ENCODE peak calls at places on chromosomes 6 and 20, in four cellular contexts. One of them, this sample, is unnamed.

GRCh38 chr6:128492386-128492785 is 28.0 kb downstream of the PTPRK start:
- DNase-seq in GM23248: no peak
- DNase-seq in mammary epithelial cell: peak; percentile 55
- DNase-seq in neural progenitor cell: no peak
- DNase-seq in this sample: no peak

GRCh38 chr6:22300287-22300998 is 3.6 kb upstream of the PRL start:
- DNase-seq in GM23248: no peak
- DNase-seq in mammary epithelial cell: no peak
- DNase-seq in neural progenitor cell: no peak
- DNase-seq in this sample: no peak

GRCh38 chr20:20827992-20828597 is 115.7 kb upstream of the RALGAPA2 start:
- DNase-seq in GM23248: no peak
- DNase-seq in mammary epithelial cell: no peak
- DNase-seq in neural progenitor cell: no peak
- DNase-seq in this sample: no peak

GRCh38 chr6:141133346-141133745 is 999.4 kb upstream of the GJE1 start:
- DNase-seq in GM23248: no peak
- DNase-seq in mammary epithelial cell: no peak
- DNase-seq in neural progenitor cell: no peak
- DNase-seq in this sample: no peak

GRCh38 chr6:157045831-157046454 is 268.8 kb downstream of the ARID1B start:
- DNase-seq in GM23248: peak; percentile 78
- DNase-seq in mammary epithelial cell: peak; percentile 50
- DNase-seq in neural progenitor cell: peak; percentile 49
- DNase-seq in this sample: no peak

GRCh38 chr6:123524781-123525180 is 112.0 kb downstream of the TRDN start:
- DNase-seq in GM23248: no peak
- DNase-seq in mammary epithelial cell: no peak
- DNase-seq in neural progenitor cell: no peak
- DNase-seq in this sample: no peak

GRCh38 chr6:162833776-162834175 is 106.0 kb downstream of the PACRG start:
- DNase-seq in GM23248: no peak
- DNase-seq in mammary epithelial cell: no peak
- DNase-seq in neural progenitor cell: no peak
- DNase-seq in this sample: no peak

GRCh38 chr20:3739054-3739925 is 6.8 kb downstream of the HSPA12B start:
- DNase-seq in GM23248: no peak
- DNase-seq in mammary epithelial cell: no peak
- DNase-seq in neural progenitor cell: no peak
- DNase-seq in this sample: no peak

GRCh38 chr6:90483116-90483839 is 103.6 kb downstream of the MAP3K7 start:
- DNase-seq in GM23248: peak; percentile 79
- DNase-seq in mammary epithelial cell: peak; percentile 32
- DNase-seq in neural progenitor cell: no peak
- DNase-seq in this sample: peak; percentile 34

GRCh38 chr6:36858407-36858981 is 16.1 kb downstream of the PPIL1 start:
- DNase-seq in GM23248: peak; percentile 53
- DNase-seq in mammary epithelial cell: no peak
- DNase-seq in neural progenitor cell: no peak
- DNase-seq in this sample: peak; percentile 81

GRCh38 chr6:144087789-144088426 is 7.5 kb downstream of the SF3B5 start:
- DNase-seq in GM23248: no peak
- DNase-seq in mammary epithelial cell: no peak
- DNase-seq in neural progenitor cell: no peak
- DNase-seq in this sample: no peak

GRCh38 chr6:7111095-7111690 is 3.4 kb downstream of the RREB1 start:
- DNase-seq in GM23248: no peak
- DNase-seq in mammary epithelial cell: no peak
- DNase-seq in neural progenitor cell: no peak
- DNase-seq in this sample: no peak

GRCh38 chr6:7107578-7108195 is at the start of gene RREB1:
- DNase-seq in GM23248: peak; percentile 87
- DNase-seq in mammary epithelial cell: peak; percentile 57
- DNase-seq in neural progenitor cell: peak; percentile 68
- DNase-seq in this sample: peak; percentile 83

GRCh38 chr6:7108964-7109836 is 1.4 kb downstream of the RREB1 start:
- DNase-seq in GM23248: peak; percentile 92
- DNase-seq in mammary epithelial cell: peak; percentile 58
- DNase-seq in neural progenitor cell: peak; percentile 59
- DNase-seq in this sample: peak; percentile 68

GRCh38 chr6:7108196-7108963 is 619 bp downstream of the RREB1 start:
- DNase-seq in GM23248: peak; percentile 81
- DNase-seq in mammary epithelial cell: peak; percentile 58
- DNase-seq in neural progenitor cell: peak; percentile 77
- DNase-seq in this sample: peak; percentile 85

DNA sequence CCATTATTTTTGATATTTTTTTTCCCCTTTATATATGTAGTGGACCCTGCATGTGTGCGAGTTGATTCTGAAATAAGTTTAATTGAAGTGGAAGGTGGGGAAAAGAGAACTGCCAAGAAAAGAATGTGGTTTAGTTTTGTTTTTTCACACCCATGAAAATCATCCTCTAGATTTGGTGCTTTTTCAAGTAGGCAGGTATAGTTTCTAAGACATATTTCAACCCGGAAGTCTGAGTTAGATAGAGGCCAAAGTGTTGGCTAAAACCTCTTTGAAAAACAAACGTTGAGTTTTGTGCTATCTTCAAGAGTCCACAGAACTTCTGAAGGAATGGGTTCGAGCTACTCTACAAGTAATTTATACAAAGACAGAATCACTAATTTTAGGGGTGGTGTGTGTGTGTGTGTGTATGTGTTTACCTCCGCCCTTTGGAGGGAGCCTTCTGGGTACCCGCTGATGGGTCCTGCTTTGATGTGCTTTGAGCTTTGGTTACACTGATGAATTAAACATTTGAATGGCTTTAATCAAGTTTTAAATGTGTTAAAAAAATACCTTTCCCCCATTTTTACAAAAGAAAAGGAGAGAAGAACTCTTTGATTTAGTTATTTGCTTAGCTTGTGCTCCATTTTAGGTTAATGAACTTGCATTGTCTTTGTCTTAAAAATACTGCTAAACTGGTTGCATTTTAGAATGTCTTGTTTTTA is 2.5 kb downstream of the RREB1 start:
- DNase-seq in GM23248: no peak
- DNase-seq in mammary epithelial cell: no peak
- DNase-seq in neural progenitor cell: no peak
- DNase-seq in this sample: no peak
- H3K9ac ChIP-seq in GM23248: peak overlapping the region; percentile 91
- H3K9ac ChIP-seq in mammary epithelial cell: peak overlapping the region; percentile 45
- H3K9ac ChIP-seq in neural progenitor cell: no peak overlapping the region
- H3K9ac ChIP-seq in this sample: no peak overlapping the region

DNA sequence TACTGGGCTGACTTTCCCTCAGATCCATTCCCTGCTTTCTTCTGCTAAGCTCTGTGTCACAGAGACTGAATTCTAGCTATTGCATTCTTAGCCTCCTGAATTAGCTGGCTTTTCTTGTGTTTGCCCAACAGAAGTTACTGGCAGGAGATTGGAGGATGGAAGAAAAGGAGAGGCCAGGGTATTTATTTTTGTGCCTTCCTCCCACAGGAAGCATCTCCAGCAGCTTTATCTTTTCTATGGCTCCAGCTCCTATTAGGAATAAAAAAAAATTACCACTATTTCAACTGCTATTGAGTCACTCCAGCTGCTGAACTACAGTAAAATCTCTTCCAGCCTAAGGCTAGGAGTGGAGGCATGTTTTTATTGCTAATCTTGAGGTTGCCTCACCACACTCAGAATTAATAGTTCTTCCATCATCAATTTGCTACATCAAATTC is 492.4 kb downstream of the RFPL4B start:
- DNase-seq in GM23248: peak; percentile 88
- DNase-seq in mammary epithelial cell: peak; percentile 42
- DNase-seq in neural progenitor cell: peak; percentile 20
- DNase-seq in this sample: no peak
- H3K9ac ChIP-seq in GM23248: no peak overlapping the region
- H3K9ac ChIP-seq in mammary epithelial cell: no peak overlapping the region
- H3K9ac ChIP-seq in neural progenitor cell: no peak overlapping the region
- H3K9ac ChIP-seq in this sample: no peak overlapping the region

DNA sequence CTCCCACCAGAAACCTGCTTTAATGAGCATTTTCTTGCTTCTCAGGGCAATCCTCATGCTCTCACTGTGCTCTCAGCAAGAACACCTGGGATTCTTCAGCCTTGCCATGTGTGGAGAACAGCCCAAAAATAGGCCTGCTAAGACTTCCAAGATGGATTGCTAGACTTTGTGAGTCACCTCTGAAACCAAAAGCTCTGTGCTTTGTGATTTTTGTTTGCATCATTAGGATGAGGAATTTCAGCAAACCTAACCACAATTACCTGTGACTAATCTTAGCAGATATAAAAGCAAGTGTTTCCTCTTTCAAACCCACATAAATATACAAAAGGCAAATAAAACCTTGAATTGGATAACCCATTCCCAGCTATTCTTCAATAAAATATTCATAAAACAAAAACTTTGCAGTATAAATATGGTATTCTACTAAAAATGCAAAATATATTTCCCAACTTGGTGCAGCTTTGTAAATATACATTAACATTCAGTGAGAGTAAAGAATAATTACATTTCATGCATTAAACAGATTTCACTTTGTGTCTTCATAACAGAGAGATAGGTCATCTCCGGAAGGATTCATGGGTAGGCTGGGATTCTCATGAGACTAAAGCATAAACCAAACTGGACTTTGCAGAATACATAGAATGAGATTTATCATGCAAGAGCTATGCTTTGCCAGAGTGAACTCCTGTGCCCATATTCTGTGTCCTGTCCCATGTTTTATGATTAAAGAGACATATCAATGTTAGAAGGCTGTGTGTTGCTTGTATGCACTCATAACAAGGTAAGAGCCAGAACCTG is 33.5 kb downstream of the TPBG start:
- DNase-seq in GM23248: peak; percentile 95
- DNase-seq in mammary epithelial cell: peak; percentile 96
- DNase-seq in neural progenitor cell: no peak
- DNase-seq in this sample: no peak
- H3K9ac ChIP-seq in GM23248: no peak overlapping the region
- H3K9ac ChIP-seq in mammary epithelial cell: no peak overlapping the region
- H3K9ac ChIP-seq in neural progenitor cell: no peak overlapping the region
- H3K9ac ChIP-seq in this sample: no peak overlapping the region

DNA sequence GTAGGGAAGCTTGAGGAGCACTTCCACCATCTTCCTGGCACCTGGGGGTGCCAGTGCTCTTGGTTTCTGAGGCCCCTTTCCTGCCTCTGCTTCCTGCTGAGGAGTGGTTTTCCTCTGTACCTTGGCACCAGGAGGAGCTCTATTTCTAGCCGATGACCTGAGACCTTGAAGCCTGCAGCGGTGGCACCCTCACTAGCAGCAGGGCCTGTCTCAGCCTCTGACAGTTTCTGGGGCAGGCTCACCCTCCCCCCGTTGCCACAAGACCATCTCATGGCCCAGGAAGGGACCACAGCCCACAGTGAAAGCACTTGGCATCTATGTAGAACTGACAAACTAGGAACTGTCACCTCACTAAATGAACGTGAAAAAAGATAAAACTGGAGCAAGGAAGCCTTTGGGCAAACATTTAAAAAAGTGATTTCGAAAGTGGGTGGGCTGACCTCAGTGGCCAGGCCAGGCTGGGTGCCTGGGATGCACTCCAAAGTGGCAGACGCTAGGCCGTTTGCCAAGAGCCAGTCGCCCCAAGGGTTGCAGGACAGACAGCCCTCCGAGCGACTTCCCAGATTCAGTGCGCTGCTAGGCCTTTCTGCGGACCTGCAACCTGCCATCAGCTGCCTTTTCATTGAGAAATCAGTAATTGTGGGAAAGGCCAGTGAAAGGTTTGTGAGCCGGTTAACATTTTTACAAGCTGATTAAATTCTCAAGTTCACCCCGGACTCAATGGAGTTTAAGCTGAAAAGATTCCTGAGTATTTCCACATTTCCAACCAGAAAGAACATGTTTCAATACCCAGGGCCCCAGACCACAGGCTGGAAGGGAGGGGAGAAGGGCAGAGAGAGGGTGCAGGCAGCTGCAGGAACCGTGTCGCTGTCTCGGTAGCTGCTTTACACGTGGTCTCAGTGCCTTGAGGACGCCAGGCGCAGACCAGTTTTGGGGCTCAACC is 303.7 kb downstream of the ESR1 start:
- DNase-seq in GM23248: no peak
- DNase-seq in mammary epithelial cell: peak; percentile 26
- DNase-seq in neural progenitor cell: no peak
- DNase-seq in this sample: no peak
- H3K9ac ChIP-seq in GM23248: no peak overlapping the region
- H3K9ac ChIP-seq in mammary epithelial cell: no peak overlapping the region
- H3K9ac ChIP-seq in neural progenitor cell: no peak overlapping the region
- H3K9ac ChIP-seq in this sample: no peak overlapping the region

GRCh38 chr20:42986143-42986773 is 203.4 kb downstream of the PTPRT start:
- DNase-seq in GM23248: no peak
- DNase-seq in mammary epithelial cell: peak; percentile 16
- DNase-seq in neural progenitor cell: no peak
- DNase-seq in this sample: no peak

GRCh38 chr20:42985628-42986027 is 204.1 kb downstream of the PTPRT start:
- DNase-seq in GM23248: no peak
- DNase-seq in mammary epithelial cell: no peak
- DNase-seq in neural progenitor cell: no peak
- DNase-seq in this sample: no peak

GRCh38 chr20:42987376-42988114 is 202.2 kb downstream of the PTPRT start:
- DNase-seq in GM23248: no peak
- DNase-seq in mammary epithelial cell: no peak
- DNase-seq in neural progenitor cell: no peak
- DNase-seq in this sample: no peak
- H3K9ac ChIP-seq in GM23248: no peak overlapping the region
- H3K9ac ChIP-seq in mammary epithelial cell: no peak overlapping the region
- H3K9ac ChIP-seq in neural progenitor cell: no peak overlapping the region
- H3K9ac ChIP-seq in this sample: no peak overlapping the region

GRCh38 chr6:121848523-121849255 is 413.2 kb downstream of the GJA1 start:
- DNase-seq in GM23248: no peak
- DNase-seq in mammary epithelial cell: no peak
- DNase-seq in neural progenitor cell: no peak
- DNase-seq in this sample: no peak

GRCh38 chr6:121856296-121856695 is 420.9 kb downstream of the GJA1 start:
- DNase-seq in GM23248: peak; percentile 30
- DNase-seq in mammary epithelial cell: no peak
- DNase-seq in neural progenitor cell: no peak
- DNase-seq in this sample: no peak

GRCh38 chr6:121849477-121849876 is 414.0 kb downstream of the GJA1 start:
- DNase-seq in GM23248: peak; percentile 72
- DNase-seq in mammary epithelial cell: peak; percentile 48
- DNase-seq in neural progenitor cell: peak; percentile 90
- DNase-seq in this sample: peak; percentile 94

GRCh38 chr6:121847806-121848522 is 412.5 kb downstream of the GJA1 start:
- DNase-seq in GM23248: no peak
- DNase-seq in mammary epithelial cell: no peak
- DNase-seq in neural progenitor cell: no peak
- DNase-seq in this sample: peak; percentile 83

GRCh38 chr6:121851056-121851455 is 415.6 kb downstream of the GJA1 start:
- DNase-seq in GM23248: peak; percentile 35
- DNase-seq in mammary epithelial cell: no peak
- DNase-seq in neural progenitor cell: peak; percentile 94
- DNase-seq in this sample: peak; percentile 64
- H3K9ac ChIP-seq in GM23248: peak overlapping the region; percentile 6
- H3K9ac ChIP-seq in mammary epithelial cell: no peak overlapping the region
- H3K9ac ChIP-seq in neural progenitor cell: no peak overlapping the region
- H3K9ac ChIP-seq in this sample: no peak overlapping the region

GRCh38 chr20:833121-833449 is 430 bp upstream of the FAM110A start:
- DNase-seq in GM23248: peak; percentile 79
- DNase-seq in mammary epithelial cell: no peak
- DNase-seq in neural progenitor cell: no peak
- DNase-seq in this sample: no peak
- H3K9ac ChIP-seq in GM23248: peak overlapping the region; percentile 81
- H3K9ac ChIP-seq in mammary epithelial cell: peak overlapping the region; percentile 56
- H3K9ac ChIP-seq in neural progenitor cell: no peak overlapping the region
- H3K9ac ChIP-seq in this sample: no peak overlapping the region